ENCODE peak calls at places on chromosomes 5 and 9, in five cellular contexts. I is K562, A is GM23248, W is fibroblast of lung, B is aorta. Y is an unnamed sample.

GRCh38 chr5:122844136-122844915 is 1.1 kb upstream of the SNX24 start:
- DNase-seq in A (peak; percentile 33), W (no peak), B (no peak), I (peak; percentile 58), Y (no peak)

GRCh38 chr5:21774791-21775190 is 1078.4 kb downstream of the CDH12 start:
- DNase-seq in A (no peak), B (no peak), W (peak; percentile 64), I (no peak), Y (no peak)

GRCh38 chr5:8644377-8644776 is 775.4 kb downstream of the MTRR start:
- DNase-seq in I (no peak), A (no peak), W (no peak), B (no peak), Y (no peak)

GRCh38 chr5:110899566-110900412 is 161.0 kb downstream of the SLC25A46 start:
- DNase-seq in A (peak; percentile 30), W (peak; percentile 86), B (no peak), I (no peak), Y (no peak)

GRCh38 chr9:722388-722980 is 119.0 kb upstream of the DMRT1 start:
- DNase-seq in B (no peak), A (no peak), W (no peak), I (no peak), Y (no peak)

GRCh38 chr9:35495984-35496383 is 6.1 kb downstream of the RUSC2 start:
- DNase-seq in B (no peak), W (no peak), A (no peak), I (no peak), Y (no peak)

GRCh38 chr9:103700558-103700957 is 393.6 kb upstream of the SMC2 start:
- DNase-seq in W (no peak), I (no peak), A (no peak), B (no peak), Y (no peak)

GRCh38 chr5:71836084-71836483 is 117.0 kb downstream of the CARTPT start:
- DNase-seq in W (peak; percentile 19), A (peak; percentile 50), B (no peak), I (no peak), Y (no peak)

GRCh38 chr9:107636596-107637405 is 147.2 kb upstream of the KLF4 start:
- DNase-seq in W (no peak), A (peak; percentile 58), I (no peak), B (no peak), Y (no peak)

GRCh38 chr5:30000231-30000630 is 1193.3 kb upstream of the CDH6 start:
- DNase-seq in B (no peak), W (no peak), A (no peak), I (no peak), Y (no peak)
- H3K4me3 ChIP-seq in B (no peak overlapping the region), W (no peak overlapping the region), A (no peak overlapping the region), I (no peak overlapping the region), Y (no peak overlapping the region)

DNA sequence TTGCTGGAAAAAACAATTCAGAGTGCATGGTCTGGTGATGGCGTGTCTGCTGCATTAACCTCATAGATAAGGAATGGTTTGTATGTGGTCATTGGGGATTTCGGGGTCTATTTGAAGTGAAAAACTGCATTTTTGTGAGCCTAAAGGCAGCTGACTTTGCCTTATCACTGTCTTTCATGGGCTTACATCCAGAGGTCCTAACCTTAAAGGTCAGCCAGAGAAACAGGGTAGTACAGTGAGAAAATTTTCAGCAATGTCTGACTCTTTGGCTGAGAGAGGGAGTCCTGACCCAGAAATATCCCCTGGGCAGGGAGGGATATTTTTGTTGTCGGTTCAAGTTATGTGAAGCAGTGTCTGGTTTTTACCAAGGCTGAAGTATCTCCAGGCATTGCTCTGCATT is 5.7 kb downstream of the PCSK5 start:
- DNase-seq in I (no peak), W (peak; percentile 38), A (no peak), B (no peak), Y (no peak)
- H3K27ac ChIP-seq in I (no peak overlapping the region), W (no peak overlapping the region), A (no peak overlapping the region), B (no peak overlapping the region), Y (no peak overlapping the region)

GRCh38 chr5:180315762-180316212 is 23.9 kb upstream of the MAPK9 start:
- DNase-seq in W (peak; percentile 25), A (peak; percentile 64), B (peak; percentile 90), I (peak; percentile 71), Y (no peak)
- H3K4me1 ChIP-seq in W (no peaks in the 10 kb centered on the region), A (no peaks in the 10 kb centered on the region), B (no peaks in the 10 kb centered on the region), I (peaks cover 6% of the 10 kb centered on the region), Y (no peaks in the 10 kb centered on the region)

DNA sequence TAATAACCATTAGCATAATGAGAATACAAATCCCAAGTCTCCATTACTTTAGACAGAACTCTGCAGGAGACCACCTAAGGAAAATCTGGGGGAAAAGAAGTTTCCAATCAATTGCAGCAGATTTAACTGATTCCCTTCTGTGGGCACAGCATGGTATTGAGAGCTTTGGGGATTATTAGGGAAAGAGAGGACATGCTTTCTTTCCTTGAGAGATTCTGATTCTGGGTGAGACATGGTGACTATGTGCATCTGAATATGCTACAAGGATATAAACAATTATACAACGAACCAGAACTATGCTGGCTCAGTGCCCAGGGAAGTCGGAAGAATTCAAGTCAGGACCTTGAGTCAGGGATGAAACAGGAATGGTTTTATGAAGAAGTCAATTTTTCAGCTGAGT is 183.7 kb downstream of the PDE4D start:
- DNase-seq in W (peak; percentile 88), A (peak; percentile 79), B (no peak), I (no peak), Y (no peak)
- H3K4me3 ChIP-seq in W (no peak overlapping the region), A (no peak overlapping the region), B (no peak overlapping the region), I (no peak overlapping the region), Y (no peak overlapping the region)